ENCODE peak calls at places on chromosomes 2 and 18, in four cellular contexts. J is neural progenitor cell, Y is Panc1, L is right lobe of liver. A is an unnamed sample.

GRCh38 chr2:74436804-74437695 is 4.7 kb downstream of the RTKN start:
- DNase-seq in J (no peak), Y (no peak), L (no peak), A (no peak)

GRCh38 chr2:12051831-12052230 is 305.4 kb downstream of the LPIN1 start:
- DNase-seq in J (no peak), Y (no peak), L (no peak), A (no peak)

GRCh38 chr18:21291106-21291505 is 49.1 kb downstream of the GREB1L start:
- DNase-seq in J (no peak), Y (no peak), L (no peak), A (no peak)

GRCh38 chr2:231489990-231490389 is 25.7 kb upstream of the NCL start:
- DNase-seq in J (no peak), Y (no peak), L (no peak), A (no peak)

GRCh38 chr2:88549616-88550292 is 77.5 kb downstream of the EIF2AK3 start:
- DNase-seq in J (peak; percentile 86), Y (no peak), L (no peak), A (no peak)

GRCh38 chr2:205610437-205610836 is 71.9 kb upstream of the NRP2 start:
- DNase-seq in J (no peak), Y (no peak), L (no peak), A (no peak)

GRCh38 chr2:231519975-231520555 is 10.2 kb downstream of the NMUR1 start:
- DNase-seq in J (no peak), Y (no peak), L (no peak), A (no peak)

GRCh38 chr2:3025984-3026383 is 351.6 kb downstream of the EIPR1 start:
- DNase-seq in J (no peak), Y (no peak), L (peak; percentile 15), A (no peak)

GRCh38 chr2:228079194-228079593 is 102.3 kb downstream of the SPHKAP start:
- DNase-seq in J (no peak), Y (no peak), L (no peak), A (no peak)

GRCh38 chr18:12744103-12744502 is 41.3 kb downstream of the PSMG2 start:
- DNase-seq in J (no peak), Y (peak; percentile 51), L (no peak), A (no peak)

GRCh38 chr2:144376926-144377325 is 143.0 kb downstream of the ZEB2 start:
- DNase-seq in J (no peak), Y (no peak), L (no peak), A (no peak)

GRCh38 chr18:79982736-79983135 is 5.6 kb downstream of the TXNL4A start:
- DNase-seq in J (no peak), Y (no peak), L (no peak), A (no peak)

GRCh38 chr2:121095257-121096080 is 189.5 kb downstream of the TFCP2L1 start:
- DNase-seq in J (peak; percentile 84), Y (no peak), L (peak; percentile 67), A (no peak)

GRCh38 chr2:112541315-112542122 is 746 bp upstream of the POLR1B start:
- DNase-seq in J (peak; percentile 79), Y (peak; percentile 0), L (no peak), A (peak; percentile 57)

GRCh38 chr2:119082821-119083400 is 75.6 kb downstream of the C1QL2 start:
- DNase-seq in J (no peak), Y (no peak), L (no peak), A (no peak)

GRCh38 chr2:157155992-157156391 is 101.5 kb upstream of the GALNT5 start:
- DNase-seq in J (no peak), Y (no peak), L (no peak), A (no peak)

GRCh38 chr2:177252808-177253531 is 11.6 kb downstream of the NFE2L2 start:
- DNase-seq in J (no peak), Y (no peak), L (no peak), A (no peak)

GRCh38 chr2:140711867-140712266 is 1418.9 kb downstream of the LRP1B start:
- DNase-seq in J (no peak), Y (no peak), L (no peak), A (no peak)

GRCh38 chr2:100182494-100183355 is 40.3 kb upstream of the AFF3 start:
- DNase-seq in J (peak; percentile 73), Y (no peak), L (no peak), A (no peak)

GRCh38 chr2:132668986-132669853 is 785 bp downstream of the LYPD1 start:
- DNase-seq in J (peak; percentile 72), Y (no peak), L (no peak), A (no peak)

GRCh38 chr2:178142274-178143065 is 30.2 kb downstream of the RBM45 start:
- DNase-seq in J (no peak), Y (no peak), L (no peak), A (no peak)

GRCh38 chr18:79588636-79589481 is 90.7 kb upstream of the CTDP1 start:
- DNase-seq in J (peak; percentile 80), Y (no peak), L (no peak), A (no peak)

GRCh38 chr2:195343540-195343939 is 313.5 kb upstream of the SLC39A10 start:
- DNase-seq in J (no peak), Y (no peak), L (no peak), A (no peak)

DNA sequence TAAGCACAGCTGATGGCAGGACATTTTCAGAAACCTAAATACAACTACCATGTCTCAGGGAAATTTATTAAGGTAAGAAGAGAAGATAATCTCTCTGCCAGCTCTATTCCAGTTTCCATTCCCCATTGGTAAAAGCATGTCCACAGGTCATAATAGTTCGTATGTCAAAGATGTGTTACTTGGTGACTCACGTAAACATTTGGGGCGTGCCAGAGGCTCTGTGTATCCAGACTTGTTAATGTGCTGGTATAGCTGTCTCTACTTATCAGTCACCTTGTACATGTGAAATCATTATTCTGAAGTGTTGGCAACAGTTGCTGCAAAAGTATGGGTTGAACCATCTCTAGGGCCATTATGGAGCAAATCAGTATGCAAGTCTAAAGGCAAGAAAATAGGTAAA is 1345.1 kb downstream of the SUCLG1 start:
- DNase-seq in J (no peak), Y (no peak), L (no peak), A (no peak)
- H3K9me3 ChIP-seq in J (no peaks in the 10 kb centered on the region), Y (peaks cover 4% of the 10 kb centered on the region), L (no peaks in the 10 kb centered on the region), A (no peaks in the 10 kb centered on the region)

GRCh38 chr18:46916551-46917107 is 678 bp downstream of the PIAS2 start:
- DNase-seq in J (no peak), Y (no peak), L (no peak), A (no peak)

GRCh38 chr18:46915800-46916550 is 1.3 kb downstream of the PIAS2 start:
- DNase-seq in J (no peak), Y (no peak), L (no peak), A (no peak)

GRCh38 chr18:46910856-46911255 is 6.5 kb downstream of the PIAS2 start:
- DNase-seq in J (no peak), Y (no peak), L (no peak), A (no peak)
- H3K9me3 ChIP-seq in J (peaks cover 4% of the 10 kb centered on the region), Y (no peaks in the 10 kb centered on the region), L (no peaks in the 10 kb centered on the region), A (no peaks in the 10 kb centered on the region)

GRCh38 chr2:161146996-161147395 is 13.2 kb upstream of the TANK start:
- DNase-seq in J (no peak), Y (no peak), L (no peak), A (no peak)
- H3K9me3 ChIP-seq in J (peaks cover 17% of the 10 kb centered on the region), Y (peaks cover 23% of the 10 kb centered on the region), L (peaks cover 14% of the 10 kb centered on the region), A (no peaks in the 10 kb centered on the region)

GRCh38 chr2:65658253-65658652 is 225.9 kb upstream of the SPRED2 start:
- DNase-seq in J (no peak), Y (no peak), L (no peak), A (no peak)
- H3K9me3 ChIP-seq in J (no peaks in the 10 kb centered on the region), Y (no peaks in the 10 kb centered on the region), L (no peaks in the 10 kb centered on the region), A (no peaks in the 10 kb centered on the region)

GRCh38 chr18:34887881-34888580 is 153.2 kb upstream of the MAPRE2 start:
- DNase-seq in J (no peak), Y (no peak), L (no peak), A (no peak)

GRCh38 chr18:34892379-34892778 is 148.8 kb upstream of the MAPRE2 start:
- DNase-seq in J (no peak), Y (no peak), L (no peak), A (no peak)

GRCh38 chr18:34886162-34886561 is 155.1 kb upstream of the MAPRE2 start:
- DNase-seq in J (no peak), Y (no peak), L (no peak), A (no peak)

GRCh38 chr18:34893239-34893638 is 148.0 kb upstream of the MAPRE2 start:
- DNase-seq in J (no peak), Y (no peak), L (no peak), A (no peak)

DNA sequence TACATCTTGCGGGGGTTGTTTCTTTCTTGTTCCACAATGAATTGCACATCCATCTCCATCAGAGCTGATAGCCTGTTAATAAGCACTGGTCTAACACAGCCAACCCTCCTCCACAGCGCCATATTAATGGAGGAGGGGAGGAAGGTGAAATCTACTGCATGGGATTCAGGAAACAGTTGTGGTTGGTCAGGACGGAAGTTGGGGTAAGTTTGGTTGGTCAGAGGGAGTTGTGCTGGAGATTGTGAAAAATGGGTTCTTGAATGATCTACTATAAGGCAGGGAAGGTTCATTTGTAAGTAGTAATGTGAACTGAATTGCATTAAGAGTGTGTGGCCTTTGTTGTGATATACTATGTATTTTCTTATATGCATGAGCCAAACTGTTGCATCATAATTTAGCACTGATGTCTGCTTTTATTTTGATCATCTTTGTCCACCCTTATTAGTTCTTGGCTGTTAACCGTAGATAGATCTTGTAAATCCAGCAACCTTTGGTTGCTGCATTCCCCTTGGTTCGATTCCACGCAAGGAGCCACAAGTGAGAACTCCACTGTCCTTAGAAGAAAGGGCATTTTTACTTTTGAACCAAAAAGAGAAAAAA is 150.6 kb upstream of the MAPRE2 start:
- DNase-seq in J (no peak), Y (no peak), L (no peak), A (no peak)
- H3K9me3 ChIP-seq in J (no peaks in the 10 kb centered on the region), Y (no peaks in the 10 kb centered on the region), L (no peaks in the 10 kb centered on the region), A (no peaks in the 10 kb centered on the region)

A was measured in T-helper 17 cell.